ENCODE peak calls at places on chromosomes 11 and 22, in six cellular contexts. K is AG04450, Y is ovary, G is H1, Q is GM23338, B is IMR-90. R is an unnamed sample.

GRCh38 chr11:8768625-8769333 is 86.2 kb downstream of the RPL27A start:
- DNase-seq in K (no peak), Y (no peak), G (no peak), Q (no peak), B (peak; percentile 89), R (no peak)

GRCh38 chr11:41459602-41460405 is at the start of gene LRRC4C:
- DNase-seq in K (no peak), Y (no peak), G (no peak), Q (peak; percentile 34), B (no peak), R (no peak)

GRCh38 chr11:70812472-70812871 is 414.1 kb downstream of the CTTN start:
- DNase-seq in K (no peak), Y (no peak), G (no peak), Q (no peak), B (no peak), R (no peak)

GRCh38 chr22:36356708-36357694 is 30.8 kb downstream of the MYH9 start:
- DNase-seq in K (no peak), Y (no peak), G (no peak), Q (no peak), B (peak; percentile 62), R (no peak)

GRCh38 chr11:45383229-45383628 is 97.1 kb upstream of the SYT13 start:
- DNase-seq in K (no peak), Y (no peak), G (no peak), Q (no peak), B (no peak), R (no peak)

GRCh38 chr11:105900515-105901035 is 121.5 kb downstream of the MSANTD4 start:
- DNase-seq in K (no peak), Y (no peak), G (no peak), Q (no peak), B (no peak), R (no peak)

GRCh38 chr11:88352139-88352538 is 14.6 kb upstream of the CTSC start:
- DNase-seq in K (no peak), Y (no peak), G (no peak), Q (no peak), B (peak; percentile 30), R (no peak)

GRCh38 chr11:61784506-61784805 is 7.9 kb downstream of the TMEM258 start:
- DNase-seq in K (no peak), Y (peak; percentile 33), G (no peak), Q (no peak), B (no peak), R (no peak)

GRCh38 chr22:47163481-47163875 is 401.0 kb downstream of the TBC1D22A start:
- DNase-seq in K (no peak), Y (peak; percentile 29), G (no peak), Q (no peak), B (no peak), R (peak; percentile 41)

GRCh38 chr11:47406896-47407745 is 1.3 kb upstream of the SLC39A13 start:
- DNase-seq in K (no peak), Y (no peak), G (no peak), Q (peak; percentile 80), B (peak; percentile 18), R (no peak)

GRCh38 chr11:17514476-17514875 is 29.7 kb downstream of the USH1C start:
- DNase-seq in K (no peak), Y (no peak), G (no peak), Q (no peak), B (no peak), R (no peak)

GRCh38 chr11:26323837-26324236 is 8.1 kb upstream of the ANO3 start:
- DNase-seq in K (no peak), Y (no peak), G (no peak), Q (no peak), B (no peak), R (no peak)

GRCh38 chr11:103110406-103110805 is 1.2 kb downstream of the DYNC2H1 start:
- DNase-seq in K (no peak), Y (no peak), G (no peak), Q (no peak), B (peak; percentile 56), R (no peak)

GRCh38 chr22:32355760-32356159 is 1.9 kb upstream of the RFPL3 start:
- DNase-seq in K (no peak), Y (no peak), G (no peak), Q (peak; percentile 72), B (no peak), R (no peak)

GRCh38 chr11:76267563-76267962 is 61.3 kb upstream of the WNT11 start:
- DNase-seq in K (no peak), Y (no peak), G (no peak), Q (no peak), B (peak; percentile 11), R (no peak)

GRCh38 chr11:72113170-72113808 is 794 bp upstream of the ANAPC15 start:
- DNase-seq in K (no peak), Y (no peak), G (no peak), Q (no peak), B (peak; percentile 52), R (no peak)

GRCh38 chr22:30038219-30038618 is 42.0 kb upstream of the HORMAD2 start:
- DNase-seq in K (no peak), Y (no peak), G (no peak), Q (no peak), B (peak; percentile 71), R (no peak)

GRCh38 chr11:124934862-124935547 is 842 bp downstream of the HEPACAM start:
- DNase-seq in K (peak; percentile 86), Y (no peak), G (no peak), Q (peak; percentile 21), B (peak; percentile 96), R (no peak)

GRCh38 chr22:16935209-16935608 is 72.8 kb downstream of the GAB4 start:
- DNase-seq in K (no peak), Y (no peak), G (no peak), Q (no peak), B (no peak), R (no peak)

GRCh38 chr11:26698224-26698623 is 23.6 kb downstream of the SLC5A12 start:
- DNase-seq in K (no peak), Y (no peak), G (no peak), Q (no peak), B (no peak), R (no peak)

GRCh38 chr11:30406978-30407762 is 84.3 kb downstream of the ARL14EP start:
- DNase-seq in K (no peak), Y (no peak), G (peak; percentile 29), Q (peak; percentile 78), B (no peak), R (no peak)

GRCh38 chr11:61082931-61083531 is 19.3 kb upstream of the CD5 start:
- DNase-seq in K (no peak), Y (no peak), G (no peak), Q (no peak), B (no peak), R (peak; percentile 56)

GRCh38 chr22:45059296-45059695 is 49.5 kb upstream of the PHF21B start:
- DNase-seq in K (no peak), Y (no peak), G (no peak), Q (no peak), B (no peak), R (no peak)

GRCh38 chr11:29260939-29261705 is 755.7 kb downstream of the KCNA4 start:
- DNase-seq in K (peak; percentile 18), Y (no peak), G (no peak), Q (no peak), B (peak; percentile 86), R (no peak)

GRCh38 chr11:820655-821512 is 2.2 kb downstream of the PNPLA2 start:
- DNase-seq in K (no peak), Y (peak; percentile 59), G (no peak), Q (no peak), B (peak; percentile 56), R (peak; percentile 97)

GRCh38 chr11:70677232-70677916 is 279.0 kb downstream of the CTTN start:
- DNase-seq in K (no peak), Y (no peak), G (no peak), Q (no peak), B (no peak), R (no peak)

DNA sequence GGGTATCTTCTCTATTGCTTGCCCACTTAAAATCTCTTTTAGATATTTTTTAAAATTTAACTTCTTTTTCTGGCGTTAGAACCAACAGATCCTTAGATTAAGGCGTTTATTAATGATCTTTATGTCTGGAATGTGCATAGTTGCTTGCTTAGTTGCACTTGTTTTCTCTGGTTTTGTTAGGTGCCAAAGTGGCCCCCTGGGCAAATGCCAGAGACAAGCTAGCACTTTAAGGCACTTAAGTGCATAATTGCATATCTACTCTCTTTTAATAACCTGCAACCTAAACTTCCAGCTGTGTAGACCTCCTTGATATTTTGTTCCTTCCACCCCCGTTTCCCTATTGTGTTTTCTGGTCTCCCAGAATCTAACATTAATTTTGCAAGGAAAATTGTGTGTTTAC is 3.3 kb downstream of the RBM4 start:
- DNase-seq in K (no peak), Y (no peak), G (no peak), Q (no peak), B (no peak), R (no peak)
- H3K27ac ChIP-seq in K (no peak overlapping the region), Y (no peak overlapping the region), G (no peak overlapping the region), Q (peak overlapping the region; percentile 8), B (no peak overlapping the region), R (no peak overlapping the region)

GRCh38 chr11:67040147-67040546 is 16.5 kb upstream of the RHOD start:
- DNase-seq in K (no peak), Y (no peak), G (no peak), Q (no peak), B (no peak), R (no peak)
- H3K4me3 ChIP-seq in K (no peak overlapping the region), Y (no peak overlapping the region), G (no peak overlapping the region), Q (no peak overlapping the region), B (no peak overlapping the region), R (no peak overlapping the region)

GRCh38 chr11:59223177-59223576 is 10.4 kb upstream of the MPEG1 start:
- DNase-seq in K (no peak), Y (no peak), G (no peak), Q (no peak), B (no peak), R (no peak)

GRCh38 chr11:59223611-59224010 is 10.9 kb upstream of the MPEG1 start:
- DNase-seq in K (no peak), Y (no peak), G (no peak), Q (no peak), B (no peak), R (no peak)

GRCh38 chr11:59219836-59220235 is 7.1 kb upstream of the MPEG1 start:
- DNase-seq in K (no peak), Y (no peak), G (no peak), Q (no peak), B (no peak), R (no peak)

GRCh38 chr11:59222464-59223065 is 9.8 kb upstream of the MPEG1 start:
- DNase-seq in K (no peak), Y (no peak), G (no peak), Q (no peak), B (no peak), R (no peak)

GRCh38 chr11:59221438-59221837 is 8.7 kb upstream of the MPEG1 start:
- DNase-seq in K (peak; percentile 71), Y (no peak), G (no peak), Q (no peak), B (peak; percentile 95), R (no peak)
- TF ChIP-seq CTCF in K (peak; percentile 62), Y (no peak), G (no peak), Q (no peak), B (peak; percentile 53), R (no peak)

DNA sequence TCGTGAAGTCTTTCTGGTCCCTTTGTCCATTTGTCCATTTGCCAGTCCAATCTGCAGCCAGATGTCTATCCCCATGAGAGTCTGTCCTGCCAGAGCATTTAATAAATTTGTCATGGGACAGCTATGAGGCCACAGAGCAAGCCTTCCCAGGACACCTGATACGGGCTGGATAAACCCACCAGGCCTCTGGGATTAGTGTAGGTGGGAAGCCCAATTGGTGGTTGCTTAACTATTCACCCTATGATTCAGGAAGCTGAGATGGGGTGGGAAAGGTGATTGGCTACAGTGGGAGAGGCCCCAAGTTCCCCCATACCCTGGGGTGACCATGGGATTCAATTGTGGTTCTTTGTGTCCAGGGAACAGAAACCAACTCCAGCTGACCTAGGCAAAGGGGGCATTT is 40.0 kb downstream of the MYEOV start:
- DNase-seq in K (no peak), Y (no peak), G (no peak), Q (no peak), B (peak; percentile 34), R (peak; percentile 40)
- H3K27ac ChIP-seq in K (no peak overlapping the region), Y (no peak overlapping the region), G (no peak overlapping the region), Q (no peak overlapping the region), B (no peak overlapping the region), R (no peak overlapping the region)

R was measured in coronary artery.